ENCODE peak calls at places on chromosome 6, in eight cellular contexts. T is OCI-LY7, R is dorsolateral prefrontal cortex, U is heart right ventricle, A is spleen, J is GM23248, H is psoas muscle, G is neural progenitor cell. V is an unnamed sample.

GRCh38 chr6:38103921-38104320 is 284.4 kb downstream of the ZFAND3 start:
- DNase-seq in T (no peak), R (no peak), U (no peak), A (no peak), J (no peak), H (no peak), G (no peak), V (no peak)

GRCh38 chr6:46882622-46883021 is 39.1 kb downstream of the ADGRF5 start:
- DNase-seq in T (no peak), R (no peak), U (no peak), A (no peak), J (no peak), H (no peak), G (no peak), V (no peak)

GRCh38 chr6:83707829-83708545 is 914 bp downstream of the SNAP91 start:
- DNase-seq in T (no peak), R (peak; percentile 51), U (peak; percentile 10), A (no peak), J (peak; percentile 33), H (no peak), G (peak; percentile 73), V (peak; percentile 5)

GRCh38 chr6:1697688-1698351 is 88.1 kb downstream of the FOXC1 start:
- DNase-seq in T (no peak), R (no peak), U (no peak), A (no peak), J (no peak), H (no peak), G (no peak), V (no peak)

GRCh38 chr6:170087946-170088348 is 202.9 kb downstream of the DLL1 start:
- DNase-seq in T (peak; percentile 74), R (no peak), U (no peak), A (peak; percentile 93), J (no peak), H (no peak), G (no peak), V (no peak)

GRCh38 chr6:84094050-84094435 is 60.5 kb downstream of the MRAP2 start:
- DNase-seq in T (no peak), R (no peak), U (no peak), A (no peak), J (peak; percentile 55), H (no peak), G (no peak), V (no peak)

GRCh38 chr6:99425647-99426453 is 742 bp upstream of the PNISR start:
- DNase-seq in T (peak; percentile 83), R (peak; percentile 90), U (peak; percentile 79), A (peak; percentile 91), J (peak; percentile 78), H (peak; percentile 87), G (peak; percentile 94), V (peak; percentile 83)

GRCh38 chr6:131729550-131729949 is 18.7 kb upstream of the CTAGE9 start:
- DNase-seq in T (no peak), R (no peak), U (no peak), A (no peak), J (no peak), H (no peak), G (no peak), V (no peak)

GRCh38 chr6:67003844-67004243 is 1296.8 kb upstream of the EYS start:
- DNase-seq in T (no peak), R (no peak), U (no peak), A (no peak), J (no peak), H (no peak), G (no peak), V (no peak)

GRCh38 chr6:127880452-127880851 is 20.4 kb downstream of the THEMIS start:
- DNase-seq in T (no peak), R (no peak), U (no peak), A (no peak), J (no peak), H (no peak), G (no peak), V (no peak)

GRCh38 chr6:80425089-80425823 is 318.8 kb downstream of the BCKDHB start:
- DNase-seq in T (no peak), R (no peak), U (no peak), A (no peak), J (peak; percentile 96), H (no peak), G (no peak), V (no peak)

GRCh38 chr6:122620902-122621301 is 10.7 kb downstream of the PKIB start:
- DNase-seq in T (no peak), R (no peak), U (no peak), A (no peak), J (peak; percentile 38), H (no peak), G (no peak), V (no peak)

GRCh38 chr6:127854009-127854408 is 46.8 kb downstream of the THEMIS start:
- DNase-seq in T (no peak), R (no peak), U (no peak), A (no peak), J (no peak), H (no peak), G (no peak), V (peak; percentile 7)

GRCh38 chr6:40320441-40320840 is 266.7 kb downstream of the LRFN2 start:
- DNase-seq in T (no peak), R (no peak), U (no peak), A (no peak), J (no peak), H (no peak), G (no peak), V (no peak)

DNA sequence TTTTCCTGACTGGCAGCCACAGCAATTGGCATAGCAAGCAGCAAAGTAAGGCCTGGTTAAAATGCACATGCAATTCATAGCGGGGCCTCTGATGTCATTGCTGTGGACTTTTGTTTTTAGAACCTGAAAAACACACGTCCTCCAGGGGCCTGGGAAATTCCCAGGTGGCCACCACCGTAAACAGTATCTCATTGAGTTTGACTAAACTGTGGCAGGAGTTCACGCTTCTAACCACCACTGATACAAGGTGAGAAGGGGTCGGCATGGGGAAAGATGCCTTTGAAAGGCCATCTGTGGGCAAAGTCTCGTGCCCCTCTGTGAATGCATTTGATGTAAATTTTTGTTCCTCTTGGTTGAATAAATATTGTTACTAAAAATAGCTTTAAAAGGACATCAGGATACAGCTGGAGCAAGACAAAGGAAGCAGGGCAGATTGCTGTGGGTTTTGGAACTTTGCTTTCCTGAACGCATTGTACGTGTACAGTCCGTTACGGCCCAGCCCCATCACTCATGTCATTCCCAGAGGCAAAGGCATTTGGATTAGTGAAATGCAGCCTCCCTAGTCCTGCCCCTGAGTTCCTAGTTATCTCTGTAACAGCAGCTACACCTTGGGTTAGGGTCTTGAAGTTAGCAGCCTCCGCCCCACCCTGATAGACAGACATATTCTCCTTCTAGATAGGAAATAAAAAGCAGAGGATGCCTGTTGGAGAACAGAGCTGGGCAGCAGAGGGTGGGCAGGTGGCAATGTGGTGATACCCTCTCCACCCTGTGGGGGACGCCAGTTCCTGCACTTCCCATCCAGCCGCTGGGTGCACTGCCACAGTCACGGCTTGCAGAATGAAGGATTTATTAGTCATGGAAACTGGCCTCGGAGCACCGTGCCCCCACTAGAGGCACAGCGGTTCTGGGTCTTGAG is 80.3 kb downstream of the ZDHHC14 start:
- DNase-seq in T (no peak), R (peak; percentile 54), U (no peak), A (no peak), J (no peak), H (no peak), G (peak; percentile 41), V (peak; percentile 84)
- H3K27ac ChIP-seq in T (no peak overlapping the region), R (peak overlapping the region; percentile 18), U (peak overlapping the region; percentile 61), A (no peak overlapping the region), J (no peak overlapping the region), H (no peak overlapping the region), G (no peak overlapping the region), V (peak overlapping the region; percentile 72)

GRCh38 chr6:106025655-106026054 is 60.5 kb upstream of the PRDM1 start:
- DNase-seq in T (no peak), R (no peak), U (no peak), A (no peak), J (peak; percentile 67), H (no peak), G (no peak), V (no peak)
- H3K27ac ChIP-seq in T (no peak overlapping the region), R (no peak overlapping the region), U (no peak overlapping the region), A (no peak overlapping the region), J (no peak overlapping the region), H (no peak overlapping the region), G (no peak overlapping the region), V (no peak overlapping the region)

DNA sequence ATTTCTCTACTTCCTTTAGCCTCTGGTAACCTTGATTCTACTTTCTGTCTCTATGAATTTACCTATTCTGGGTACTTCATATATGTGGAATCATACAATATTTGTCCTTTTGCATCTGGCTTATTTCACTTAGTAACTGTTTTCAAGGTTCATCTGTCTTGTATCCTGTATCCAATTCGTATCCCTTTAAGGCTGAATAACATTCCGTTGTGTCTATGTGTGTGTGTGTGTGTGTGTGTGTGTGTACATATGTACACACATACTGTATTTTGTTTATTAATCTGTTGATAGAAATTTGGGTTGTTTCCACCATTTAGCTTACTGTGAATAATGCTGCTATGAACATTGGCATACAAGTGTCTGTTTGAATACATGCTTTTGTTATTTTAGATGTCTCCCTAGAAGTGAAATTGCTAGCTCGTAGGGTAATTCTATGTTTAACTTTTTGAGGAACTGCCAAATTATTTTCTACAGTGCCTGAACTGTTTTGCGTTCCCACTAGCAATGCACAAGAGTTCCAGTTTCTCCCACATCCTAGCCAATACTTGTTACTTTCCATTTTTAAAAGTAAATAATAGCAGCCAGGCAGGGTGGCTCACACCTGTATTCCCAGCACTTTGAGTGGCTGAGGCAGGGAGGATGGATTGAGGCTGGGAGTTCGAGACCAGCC is 17.7 kb downstream of the SENP6 start:
- DNase-seq in T (no peak), R (no peak), U (no peak), A (no peak), J (no peak), H (no peak), G (no peak), V (no peak)
- H3K27ac ChIP-seq in T (no peak overlapping the region), R (peak overlapping the region; percentile 59), U (peak overlapping the region; percentile 16), A (no peak overlapping the region), J (no peak overlapping the region), H (peak overlapping the region; percentile 61), G (no peak overlapping the region), V (no peak overlapping the region)

DNA sequence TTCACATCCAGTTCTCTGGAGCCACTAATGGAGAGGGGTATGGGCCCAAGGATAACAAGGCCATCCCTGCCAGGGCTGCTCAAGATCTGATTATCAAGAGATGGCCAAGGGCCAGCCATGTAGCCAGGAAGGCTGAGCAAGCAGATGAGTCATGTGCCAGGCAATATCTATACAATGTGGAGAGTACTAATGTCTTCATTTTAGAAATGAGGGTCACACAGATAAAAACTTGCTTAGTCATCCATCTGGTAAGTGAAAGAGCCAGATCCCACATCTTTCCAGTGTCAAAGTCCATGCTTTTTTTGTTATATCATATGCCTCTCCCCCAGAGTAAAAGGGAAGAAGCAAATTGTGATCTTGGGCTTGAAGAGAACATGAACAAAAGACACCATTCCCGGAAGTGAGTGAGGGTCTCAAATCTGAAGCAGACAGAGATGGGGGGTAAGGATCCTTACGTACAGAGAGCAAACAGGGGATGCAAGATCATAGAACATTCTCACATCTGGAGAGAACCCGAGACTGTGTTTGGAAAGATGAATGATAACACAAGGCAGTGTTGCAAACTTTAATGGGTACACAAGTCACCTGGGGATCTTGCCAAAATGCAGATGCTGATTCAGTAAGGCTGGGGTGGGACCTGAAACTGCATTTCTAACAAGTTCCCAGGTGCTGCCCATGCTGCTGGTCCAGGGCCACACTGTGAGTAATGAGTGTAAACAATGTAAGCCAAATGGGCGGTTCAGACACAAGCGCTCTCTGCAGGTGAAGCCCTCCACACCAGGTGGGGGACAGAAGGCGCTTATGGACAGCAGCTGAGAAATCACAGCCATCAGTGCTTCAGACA is 20.0 kb upstream of the GSTA3 start:
- DNase-seq in T (no peak), R (no peak), U (no peak), A (no peak), J (peak; percentile 98), H (no peak), G (no peak), V (peak; percentile 58)
- H3K27ac ChIP-seq in T (no peak overlapping the region), R (no peak overlapping the region), U (no peak overlapping the region), A (no peak overlapping the region), J (peak overlapping the region; percentile 85), H (no peak overlapping the region), G (no peak overlapping the region), V (peak overlapping the region; percentile 38)